ENCODE peak calls at places on chromosomes 3 and 15, in six cellular contexts. One of them, this sample, is unnamed. For H3K27me3 and H3K9me3, the result is how much of the 10 kb centered on the place peaks cover.

GRCh38 chr3:33884204-33884561 is 85.8 kb downstream of the PDCD6IP start:
- DNase-seq in left ventricle myocardium inferior: peak
- DNase-seq in transverse colon: no peak
- DNase-seq in colonic mucosa: no peak
- DNase-seq in left lung: no peak
- DNase-seq in uterus: peak
- DNase-seq in this sample: no peak

GRCh38 chr15:65289261-65289854 is 2.7 kb upstream of the PARP16 start:
- DNase-seq in uterus: no peak
- DNase-seq in left ventricle myocardium inferior: no peak
- DNase-seq in colonic mucosa: no peak
- DNase-seq in left lung: no peak
- DNase-seq in transverse colon: no peak
- DNase-seq in this sample: no peak

GRCh38 chr3:71961891-71962290 is 176.9 kb upstream of the PROK2 start:
- DNase-seq in colonic mucosa: no peak
- DNase-seq in left ventricle myocardium inferior: no peak
- DNase-seq in uterus: no peak
- DNase-seq in transverse colon: no peak
- DNase-seq in left lung: no peak
- DNase-seq in this sample: no peak

GRCh38 chr15:67240235-67241131 is 14.0 kb downstream of the AAGAB start:
- DNase-seq in left ventricle myocardium inferior: no peak
- DNase-seq in transverse colon: peak
- DNase-seq in left lung: no peak
- DNase-seq in colonic mucosa: no peak
- DNase-seq in uterus: no peak
- DNase-seq in this sample: no peak

GRCh38 chr15:33045066-33045810 is 149.3 kb downstream of the FMN1 start:
- DNase-seq in left lung: no peak
- DNase-seq in colonic mucosa: no peak
- DNase-seq in uterus: no peak
- DNase-seq in transverse colon: no peak
- DNase-seq in left ventricle myocardium inferior: no peak
- DNase-seq in this sample: no peak

GRCh38 chr3:173745952-173746682 is 348.6 kb downstream of the NLGN1 start:
- DNase-seq in colonic mucosa: no peak
- DNase-seq in left lung: no peak
- DNase-seq in transverse colon: no peak
- DNase-seq in uterus: no peak
- DNase-seq in left ventricle myocardium inferior: no peak
- DNase-seq in this sample: no peak

GRCh38 chr15:38072507-38073277 is 138.3 kb downstream of the TMCO5A start:
- DNase-seq in uterus: peak
- DNase-seq in colonic mucosa: peak
- DNase-seq in transverse colon: peak
- DNase-seq in left lung: peak
- DNase-seq in left ventricle myocardium inferior: peak
- DNase-seq in this sample: peak

GRCh38 chr3:53200501-53201189 is 39.6 kb downstream of the PRKCD start:
- DNase-seq in colonic mucosa: no peak
- DNase-seq in left lung: no peak
- DNase-seq in transverse colon: no peak
- DNase-seq in left ventricle myocardium inferior: no peak
- DNase-seq in uterus: no peak
- DNase-seq in this sample: no peak

GRCh38 chr3:78402720-78403119 is 1362.8 kb downstream of the ROBO2 start:
- DNase-seq in colonic mucosa: no peak
- DNase-seq in transverse colon: no peak
- DNase-seq in left ventricle myocardium inferior: no peak
- DNase-seq in left lung: no peak
- DNase-seq in uterus: no peak
- DNase-seq in this sample: no peak

GRCh38 chr15:89016549-89017041 is 71.7 kb upstream of the ABHD2 start:
- DNase-seq in left ventricle myocardium inferior: no peak
- DNase-seq in colonic mucosa: no peak
- DNase-seq in transverse colon: no peak
- DNase-seq in left lung: no peak
- DNase-seq in uterus: no peak
- DNase-seq in this sample: no peak

GRCh38 chr15:68318931-68319909 is 41.7 kb downstream of the FEM1B start:
- DNase-seq in transverse colon: no peak
- DNase-seq in left lung: peak
- DNase-seq in uterus: no peak
- DNase-seq in colonic mucosa: no peak
- DNase-seq in left ventricle myocardium inferior: no peak
- DNase-seq in this sample: no peak

GRCh38 chr15:91584895-91585294 is 268.6 kb upstream of the SLCO3A1 start:
- DNase-seq in uterus: no peak
- DNase-seq in left lung: no peak
- DNase-seq in left ventricle myocardium inferior: no peak
- DNase-seq in transverse colon: no peak
- DNase-seq in colonic mucosa: no peak
- DNase-seq in this sample: no peak

GRCh38 chr15:97900006-97900405 is 60.5 kb upstream of the ARRDC4 start:
- DNase-seq in colonic mucosa: no peak
- DNase-seq in uterus: no peak
- DNase-seq in left lung: no peak
- DNase-seq in left ventricle myocardium inferior: no peak
- DNase-seq in transverse colon: no peak
- DNase-seq in this sample: no peak

GRCh38 chr3:53170325-53171108 is 9.5 kb downstream of the PRKCD start:
- DNase-seq in left ventricle myocardium inferior: no peak
- DNase-seq in colonic mucosa: no peak
- DNase-seq in uterus: no peak
- DNase-seq in left lung: peak
- DNase-seq in transverse colon: peak
- DNase-seq in this sample: no peak

GRCh38 chr15:53752406-53752805 is 7.1 kb downstream of the WDR72 start:
- DNase-seq in left lung: no peak
- DNase-seq in transverse colon: no peak
- DNase-seq in uterus: no peak
- DNase-seq in colonic mucosa: no peak
- DNase-seq in left ventricle myocardium inferior: no peak
- DNase-seq in this sample: no peak

GRCh38 chr15:38275951-38276350 is 23.3 kb downstream of the SPRED1 start:
- DNase-seq in left lung: no peak
- DNase-seq in transverse colon: no peak
- DNase-seq in left ventricle myocardium inferior: no peak
- DNase-seq in uterus: no peak
- DNase-seq in colonic mucosa: no peak
- DNase-seq in this sample: no peak

GRCh38 chr15:76169792-76170425 is 110.1 kb downstream of the TMEM266 start:
- DNase-seq in left ventricle myocardium inferior: no peak
- DNase-seq in transverse colon: no peak
- DNase-seq in left lung: no peak
- DNase-seq in uterus: no peak
- DNase-seq in colonic mucosa: no peak
- DNase-seq in this sample: no peak

GRCh38 chr15:75554717-75555116 is 24.4 kb downstream of the PTPN9 start:
- DNase-seq in transverse colon: no peak
- DNase-seq in left lung: no peak
- DNase-seq in uterus: no peak
- DNase-seq in colonic mucosa: no peak
- DNase-seq in left ventricle myocardium inferior: no peak
- DNase-seq in this sample: no peak

GRCh38 chr3:128480278-128480677 is 12.7 kb downstream of the GATA2 start:
- DNase-seq in transverse colon: no peak
- DNase-seq in left lung: no peak
- DNase-seq in uterus: no peak
- DNase-seq in left ventricle myocardium inferior: peak
- DNase-seq in colonic mucosa: no peak
- DNase-seq in this sample: no peak

GRCh38 chr3:128480717-128481437 is 12.1 kb downstream of the GATA2 start:
- DNase-seq in uterus: no peak
- DNase-seq in left lung: no peak
- DNase-seq in left ventricle myocardium inferior: no peak
- DNase-seq in transverse colon: no peak
- DNase-seq in colonic mucosa: no peak
- DNase-seq in this sample: no peak

GRCh38 chr3:128481438-128481942 is 11.5 kb downstream of the GATA2 start:
- DNase-seq in transverse colon: no peak
- DNase-seq in uterus: peak
- DNase-seq in left ventricle myocardium inferior: peak
- DNase-seq in colonic mucosa: no peak
- DNase-seq in left lung: no peak
- DNase-seq in this sample: peak

GRCh38 chr3:128478576-128479506 is 12.2 kb upstream of the DNAJB8 start:
- DNase-seq in uterus: no peak
- DNase-seq in colonic mucosa: no peak
- DNase-seq in left ventricle myocardium inferior: no peak
- DNase-seq in left lung: no peak
- DNase-seq in transverse colon: no peak
- DNase-seq in this sample: no peak

DNA sequence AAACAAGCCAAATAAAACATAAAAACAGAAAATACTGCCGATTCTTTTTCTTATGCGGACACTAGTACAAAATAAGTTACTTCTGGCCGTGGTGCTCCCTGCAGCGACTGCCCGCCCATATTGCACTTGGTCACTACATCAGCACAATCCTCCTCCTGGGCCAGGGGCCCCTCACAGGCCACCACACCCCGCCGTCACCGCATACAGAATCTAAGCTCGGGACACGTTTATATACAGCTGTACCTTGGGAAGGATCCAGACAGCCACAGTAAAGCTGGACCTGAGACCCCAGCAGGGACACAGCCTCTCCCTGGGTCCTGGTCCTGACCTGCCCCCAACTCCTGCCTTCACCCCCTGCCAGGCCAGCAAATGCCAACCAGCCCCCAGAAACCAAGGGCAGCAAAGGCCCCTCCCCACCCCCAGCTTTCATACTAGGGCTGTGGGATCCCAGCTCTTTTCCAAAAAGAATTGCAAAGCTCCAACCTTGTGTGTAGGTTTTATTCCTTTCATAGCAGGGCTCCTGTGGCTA is 12.9 kb upstream of the DNAJB8 start:
- DNase-seq in uterus: no peak
- DNase-seq in colonic mucosa: no peak
- DNase-seq in transverse colon: no peak
- DNase-seq in left lung: no peak
- DNase-seq in left ventricle myocardium inferior: no peak
- DNase-seq in this sample: no peak
- H3K4me3 ChIP-seq in uterus: no peak
- H3K4me3 ChIP-seq in colonic mucosa: no peak
- H3K4me3 ChIP-seq in transverse colon: no peak
- H3K4me3 ChIP-seq in left lung: no peak
- H3K4me3 ChIP-seq in left ventricle myocardium inferior: no peak
- H3K4me3 ChIP-seq in this sample: no peak

DNA sequence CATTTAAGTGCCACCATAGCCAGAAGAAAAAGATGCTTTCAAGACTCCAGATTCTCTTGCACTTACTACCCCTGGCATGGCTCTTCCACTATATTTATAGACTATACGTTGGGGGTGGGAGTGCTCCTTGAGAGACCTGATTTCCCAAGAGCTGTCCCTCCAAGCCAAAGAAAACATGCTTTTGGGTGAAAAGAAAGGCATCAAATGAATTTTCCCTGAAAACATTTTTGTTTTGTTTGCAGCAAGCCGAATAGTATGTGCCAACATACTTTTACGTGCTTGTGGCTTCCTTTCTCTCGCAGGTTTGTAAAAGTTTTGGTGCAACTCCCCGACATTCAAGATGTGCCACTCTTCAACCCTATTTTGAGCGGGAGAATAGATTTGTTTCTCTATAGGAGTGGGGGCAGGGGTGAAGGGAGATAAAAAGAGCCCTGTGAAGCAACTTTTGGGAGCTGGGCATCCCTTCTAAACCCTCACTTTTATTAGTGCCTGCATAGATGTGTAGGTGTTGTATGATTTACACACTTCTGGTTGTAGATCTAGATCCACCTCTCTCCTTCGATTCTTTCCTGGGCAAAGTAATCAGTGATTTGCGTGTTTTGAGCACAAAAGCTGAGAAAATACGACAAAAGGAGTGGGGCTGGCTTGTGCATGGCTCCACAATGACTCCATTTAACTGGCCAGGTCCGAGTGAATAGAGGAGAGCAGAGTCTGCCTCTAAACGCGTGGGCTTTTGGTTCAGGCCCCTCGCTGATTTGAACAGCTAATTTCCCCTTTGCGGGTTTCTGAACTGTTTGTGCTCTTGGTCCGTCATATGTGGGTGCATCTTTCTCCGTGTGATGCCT is 17.6 kb downstream of the SOX2 start:
- DNase-seq in left lung: no peak
- DNase-seq in transverse colon: no peak
- DNase-seq in colonic mucosa: no peak
- DNase-seq in left ventricle myocardium inferior: no peak
- DNase-seq in uterus: no peak
- DNase-seq in this sample: no peak
- H3K27me3 ChIP-seq in left lung: half or more
- H3K27me3 ChIP-seq in transverse colon: half or more
- H3K27me3 ChIP-seq in colonic mucosa: half or more
- H3K27me3 ChIP-seq in left ventricle myocardium inferior: half or more
- H3K27me3 ChIP-seq in uterus: under half
- H3K27me3 ChIP-seq in this sample: under half

GRCh38 chr3:196775938-196776337 is 36.3 kb downstream of the PAK2 start:
- DNase-seq in left ventricle myocardium inferior: no peak
- DNase-seq in transverse colon: no peak
- DNase-seq in uterus: no peak
- DNase-seq in left lung: no peak
- DNase-seq in colonic mucosa: no peak
- DNase-seq in this sample: no peak
- H3K9me3 ChIP-seq in left ventricle myocardium inferior: under half
- H3K9me3 ChIP-seq in transverse colon: under half
- H3K9me3 ChIP-seq in uterus: under half
- H3K9me3 ChIP-seq in left lung: under half
- H3K9me3 ChIP-seq in colonic mucosa: under half
- H3K9me3 ChIP-seq in this sample: under half

GRCh38 chr15:35546581-35547381 is 816 bp upstream of the DPH6 start:
- DNase-seq in colonic mucosa: peak
- DNase-seq in uterus: no peak
- DNase-seq in transverse colon: no peak
- DNase-seq in left ventricle myocardium inferior: no peak
- DNase-seq in left lung: no peak
- DNase-seq in this sample: no peak

GRCh38 chr15:35547775-35548364 is 1.9 kb upstream of the DPH6 start:
- DNase-seq in left lung: no peak
- DNase-seq in left ventricle myocardium inferior: no peak
- DNase-seq in colonic mucosa: no peak
- DNase-seq in uterus: no peak
- DNase-seq in transverse colon: no peak
- DNase-seq in this sample: no peak

GRCh38 chr15:35548435-35548834 is 2.5 kb upstream of the DPH6 start:
- DNase-seq in left ventricle myocardium inferior: no peak
- DNase-seq in left lung: no peak
- DNase-seq in uterus: no peak
- DNase-seq in colonic mucosa: no peak
- DNase-seq in transverse colon: no peak
- DNase-seq in this sample: no peak

GRCh38 chr15:35550957-35551356 is 5.0 kb upstream of the DPH6 start:
- DNase-seq in colonic mucosa: no peak
- DNase-seq in left ventricle myocardium inferior: no peak
- DNase-seq in left lung: no peak
- DNase-seq in uterus: no peak
- DNase-seq in transverse colon: no peak
- DNase-seq in this sample: no peak

DNA sequence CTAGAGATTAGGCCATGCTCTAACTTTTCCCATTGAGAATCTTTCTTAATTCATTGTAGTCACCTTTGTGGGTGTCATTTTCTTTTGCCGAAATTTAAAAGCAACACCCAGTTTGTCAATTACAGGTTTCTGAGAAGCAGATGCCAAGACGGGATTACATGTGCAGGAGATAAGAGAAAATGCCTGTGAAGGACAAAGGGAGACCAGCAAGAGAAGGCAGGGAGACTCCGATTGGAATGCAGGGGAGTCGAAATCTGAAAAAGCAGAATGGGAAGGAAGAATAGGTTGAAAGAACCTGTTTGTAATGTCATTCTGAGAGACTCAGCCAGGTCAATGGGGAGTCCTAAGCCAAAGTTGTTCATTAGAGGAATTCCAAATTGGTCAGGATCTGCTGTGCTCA is 3.6 kb upstream of the DPH6 start:
- DNase-seq in uterus: no peak
- DNase-seq in left lung: no peak
- DNase-seq in left ventricle myocardium inferior: no peak
- DNase-seq in colonic mucosa: no peak
- DNase-seq in transverse colon: no peak
- DNase-seq in this sample: no peak
- H3K4me3 ChIP-seq in uterus: no peak
- H3K4me3 ChIP-seq in left lung: no peak
- H3K4me3 ChIP-seq in left ventricle myocardium inferior: no peak
- H3K4me3 ChIP-seq in colonic mucosa: no peak
- H3K4me3 ChIP-seq in transverse colon: no peak
- H3K4me3 ChIP-seq in this sample: no peak

This sample was measured in right atrium auricular region.